ENCODE peak calls at places on chromosomes 2 and 18, in ten cellular contexts. W, M, K, J, F, Y, U, P, T and G are unnamed samples.

GRCh38 chr2:132383956-132384355 is 32.6 kb upstream of the GPR39 start:
- DNase-seq in T (no peak), W (no peak), U (no peak), F (no peak), M (no peak), K (no peak), P (no peak), J (no peak), Y (no peak), G (no peak)

GRCh38 chr2:84302513-84303412 is 156.3 kb downstream of the SUCLG1 start:
- DNase-seq in T (peak; percentile 58), J (no peak), U (no peak), M (peak; percentile 31), F (no peak), P (no peak), K (peak; percentile 39), Y (no peak), W (peak; percentile 11), G (peak; percentile 69)

GRCh38 chr2:147663153-147663961 is 181.5 kb upstream of the ACVR2A start:
- DNase-seq in T (no peak), K (no peak), W (no peak), J (no peak), M (peak; percentile 66), Y (no peak), P (no peak), F (no peak), U (no peak), G (peak; percentile 19)

GRCh38 chr2:51350100-51350499 is 318.2 kb upstream of the NRXN1 start:
- DNase-seq in Y (no peak), P (no peak), W (peak; percentile 14), U (no peak), T (no peak), J (no peak), M (no peak), K (no peak), F (no peak), G (no peak)

GRCh38 chr2:47724221-47724981 is 58.5 kb upstream of the MSH6 start:
- DNase-seq in M (no peak), T (no peak), K (no peak), J (no peak), U (no peak), F (no peak), P (no peak), Y (no peak), W (peak; percentile 6), G (no peak)

GRCh38 chr2:237473474-237474453 is 13.3 kb upstream of the MLPH start:
- DNase-seq in W (peak; percentile 89), F (no peak), U (no peak), Y (no peak), K (no peak), J (no peak), T (no peak), P (peak; percentile 75), M (no peak), G (no peak)

GRCh38 chr18:13353424-13353823 is 134.9 kb downstream of the LDLRAD4 start:
- DNase-seq in W (no peak), T (no peak), K (no peak), J (no peak), Y (no peak), M (no peak), P (no peak), U (no peak), F (no peak), G (peak; percentile 77)

GRCh38 chr2:197454923-197455322 is 1.6 kb downstream of the COQ10B start:
- DNase-seq in T (no peak), U (no peak), P (no peak), M (no peak), K (no peak), Y (no peak), F (no peak), W (no peak), J (no peak), G (no peak)

GRCh38 chr2:239819974-239820555 is 205.1 kb downstream of the NDUFA10 start:
- DNase-seq in F (no peak), P (peak; percentile 67), M (no peak), Y (no peak), W (peak; percentile 21), T (peak; percentile 28), K (no peak), U (no peak), J (no peak), G (no peak)

GRCh38 chr2:201157694-201158093 is 25.2 kb upstream of the CASP10 start:
- DNase-seq in U (no peak), W (peak; percentile 14), T (no peak), Y (no peak), K (no peak), F (no peak), J (no peak), P (no peak), M (no peak), G (no peak)

GRCh38 chr18:74477771-74478170 is 18.4 kb upstream of the CNDP2 start:
- DNase-seq in K (no peak), W (no peak), Y (no peak), F (no peak), M (no peak), T (no peak), J (no peak), U (no peak), P (no peak), G (no peak)

GRCh38 chr2:8500124-8501054 is 181.5 kb upstream of the ID2 start:
- DNase-seq in J (no peak), Y (peak; percentile 53), P (no peak), W (no peak), T (no peak), U (no peak), M (no peak), F (no peak), K (no peak), G (no peak)

GRCh38 chr2:34892286-34892685 is 1293.2 kb upstream of the FAM98A start:
- DNase-seq in P (no peak), T (no peak), J (no peak), F (no peak), W (no peak), Y (no peak), M (no peak), U (no peak), K (no peak), G (no peak)

GRCh38 chr18:10715791-10716190 is 190.0 kb downstream of the NAPG start:
- DNase-seq in J (no peak), U (no peak), T (no peak), F (no peak), M (no peak), Y (no peak), W (peak; percentile 51), P (no peak), K (no peak), G (no peak)